ENCODE peak calls at places on chromosomes 11 and 22, in four cellular contexts. N, Z, Q and D are unnamed samples.

GRCh38 chr11:76885390-76886097 is 24.8 kb downstream of the ACER3 start:
- DNase-seq in Q (no peak), Z (no peak), N (peak), D (no peak)

GRCh38 chr11:62458212-62459002 is 39.6 kb downstream of the SCGB1A1 start:
- DNase-seq in Q (no peak), Z (no peak), N (no peak), D (no peak)

GRCh38 chr11:105719073-105719846 is 109.4 kb downstream of the GRIA4 start:
- DNase-seq in N (peak), Z (peak), Q (peak), D (no peak)

GRCh38 chr11:125566235-125566634 is 3.0 kb upstream of the EI24 start:
- DNase-seq in N (no peak), Q (no peak), Z (no peak), D (no peak)

GRCh38 chr22:37803636-37804371 is 3.9 kb upstream of the GCAT start:
- DNase-seq in Z (no peak), N (no peak), Q (no peak), D (no peak)

GRCh38 chr22:47419239-47419638 is 656.8 kb downstream of the TBC1D22A start:
- DNase-seq in Q (no peak), N (no peak), Z (peak), D (no peak)

GRCh38 chr11:104390696-104391095 is 226.7 kb upstream of the PDGFD start:
- DNase-seq in Z (peak), Q (no peak), N (no peak), D (no peak)

GRCh38 chr11:100574894-100575769 is 112.0 kb upstream of the ARHGAP42 start:
- DNase-seq in Z (peak), Q (peak), N (no peak), D (no peak)

GRCh38 chr22:49586244-49586748 is 241.4 kb downstream of the BRD1 start:
- DNase-seq in Z (peak), Q (no peak), N (no peak), D (no peak)

GRCh38 chr11:106956887-106957505 is 61.3 kb downstream of the GUCY1A2 start:
- DNase-seq in Z (no peak), Q (no peak), N (no peak), D (no peak)

GRCh38 chr11:70799386-70799785 is 401.1 kb downstream of the CTTN start:
- DNase-seq in N (no peak), Z (no peak), Q (no peak), D (no peak)

GRCh38 chr11:105189586-105189985 is 50.0 kb upstream of the CARD18 start:
- DNase-seq in Z (no peak), Q (no peak), N (peak), D (no peak)

GRCh38 chr11:71304491-71304890 is 52.1 kb upstream of the SHANK2 start:
- DNase-seq in Z (no peak), N (no peak), Q (no peak), D (no peak)

GRCh38 chr11:24226606-24227005 is 270.2 kb upstream of the LUZP2 start:
- DNase-seq in N (no peak), Z (no peak), Q (peak), D (no peak)

GRCh38 chr11:133064152-133064877 is 468.0 kb downstream of the OPCML start:
- DNase-seq in Z (peak), Q (peak), N (no peak), D (peak)